ENCODE peak calls at places on chromosomes 1 and 21, in seven cellular contexts. P, V, N, M, S, E and C are unnamed samples.

GRCh38 chr1:110067957-110068645 is 2.4 kb downstream of the ALX3 start:
- DNase-seq in P (no peak), V (no peak), N (no peak), M (no peak), S (no peak), E (no peak), C (no peak)

GRCh38 chr1:164602142-164602429 is 43.1 kb downstream of the PBX1 start:
- DNase-seq in P (no peak), V (no peak), N (no peak), M (no peak), S (no peak), E (no peak), C (peak; percentile 99)

GRCh38 chr1:220878223-220879081 is 791 bp upstream of the HLX start:
- DNase-seq in P (no peak), V (no peak), N (no peak), M (no peak), S (no peak), E (no peak), C (no peak)

GRCh38 chr1:32540589-32540988 is 1.4 kb downstream of the ZBTB8A start:
- DNase-seq in P (no peak), V (no peak), N (no peak), M (no peak), S (no peak), E (no peak), C (peak; percentile 29)

GRCh38 chr1:216310776-216311175 is 112.5 kb downstream of the USH2A start:
- DNase-seq in P (no peak), V (no peak), N (no peak), M (no peak), S (no peak), E (no peak), C (peak; percentile 55)

GRCh38 chr21:21148009-21148408 is 149.8 kb downstream of the NCAM2 start:
- DNase-seq in P (no peak), V (no peak), N (no peak), M (no peak), S (no peak), E (no peak), C (no peak)

GRCh38 chr1:228366062-228366850 is 40.4 kb downstream of the TRIM11 start:
- DNase-seq in P (no peak), V (no peak), N (peak; percentile 3), M (no peak), S (no peak), E (no peak), C (no peak)

GRCh38 chr1:52182874-52183400 is 41.0 kb downstream of the ZFYVE9 start:
- DNase-seq in P (no peak), V (no peak), N (no peak), M (no peak), S (no peak), E (no peak), C (no peak)

GRCh38 chr1:47617381-47618221 is 179.8 kb downstream of the FOXD2 start:
- DNase-seq in P (no peak), V (no peak), N (no peak), M (no peak), S (no peak), E (peak; percentile 17), C (no peak)

GRCh38 chr21:44784810-44785209 is 16.8 kb downstream of the UBE2G2 start:
- DNase-seq in P (no peak), V (no peak), N (no peak), M (no peak), S (no peak), E (no peak), C (no peak)

GRCh38 chr1:71089536-71090270 is 8.9 kb upstream of the ZRANB2 start:
- DNase-seq in P (no peak), V (no peak), N (no peak), M (peak; percentile 51), S (no peak), E (peak; percentile 55), C (no peak)

GRCh38 chr1:214838351-214838750 is 235.4 kb downstream of the CENPF start:
- DNase-seq in P (no peak), V (no peak), N (no peak), M (peak; percentile 74), S (no peak), E (no peak), C (no peak)

GRCh38 chr1:111833334-111833733 is 77.6 kb downstream of the DDX20 start:
- DNase-seq in P (no peak), V (no peak), N (no peak), M (no peak), S (no peak), E (no peak), C (no peak)

GRCh38 chr1:78340006-78340405 is 150.8 kb upstream of the PTGFR start:
- DNase-seq in P (no peak), V (no peak), N (no peak), M (peak; percentile 60), S (no peak), E (no peak), C (no peak)

GRCh38 chr1:52915211-52915854 is 6.2 kb downstream of the ECHDC2 start:
- DNase-seq in P (no peak), V (no peak), N (no peak), M (no peak), S (no peak), E (no peak), C (no peak)

GRCh38 chr1:211551628-211552465 is 27.1 kb downstream of the SLC30A1 start:
- DNase-seq in P (no peak), V (no peak), N (no peak), M (peak; percentile 60), S (no peak), E (no peak), C (no peak)

GRCh38 chr1:41805771-41806471 is 112.8 kb downstream of the HIVEP3 start:
- DNase-seq in P (peak; percentile 42), V (no peak), N (no peak), M (no peak), S (no peak), E (no peak), C (no peak)

GRCh38 chr1:100455478-100456072 is 82.4 kb upstream of the GPR88 start:
- DNase-seq in P (no peak), V (no peak), N (no peak), M (no peak), S (no peak), E (no peak), C (no peak)

GRCh38 chr1:162276493-162276892 is 100.2 kb downstream of the SPATA46 start:
- DNase-seq in P (no peak), V (no peak), N (no peak), M (no peak), S (no peak), E (no peak), C (peak; percentile 50)

GRCh38 chr21:46294647-46295176 is 8.6 kb downstream of the YBEY start:
- DNase-seq in P (no peak), V (no peak), N (no peak), M (peak; percentile 28), S (no peak), E (peak; percentile 65), C (no peak)